ENCODE peak calls at places on chromosomes 1 and 21, in six cellular contexts. One of them, this sample, is unnamed.

GRCh38 chr1:169368406-169368769 is 393 bp downstream of the BLZF1 start:
- DNase-seq in GM13977: no peak
- DNase-seq in AG04450: no peak
- DNase-seq in fibroblast of lung: peak
- DNase-seq in GM12865: peak
- DNase-seq in IMR-90: peak
- DNase-seq in this sample: peak

GRCh38 chr1:100584761-100585745 is 47.1 kb downstream of the GPR88 start:
- DNase-seq in GM13977: no peak
- DNase-seq in AG04450: no peak
- DNase-seq in fibroblast of lung: peak
- DNase-seq in GM12865: no peak
- DNase-seq in IMR-90: peak
- DNase-seq in this sample: no peak

GRCh38 chr1:226882631-226883409 is 12.4 kb downstream of the PSEN2 start:
- DNase-seq in GM13977: peak
- DNase-seq in AG04450: peak
- DNase-seq in fibroblast of lung: peak
- DNase-seq in GM12865: peak
- DNase-seq in IMR-90: peak
- DNase-seq in this sample: no peak

GRCh38 chr1:61585714-61586113 is 139.2 kb downstream of the TM2D1 start:
- DNase-seq in GM13977: no peak
- DNase-seq in AG04450: no peak
- DNase-seq in fibroblast of lung: no peak
- DNase-seq in GM12865: no peak
- DNase-seq in IMR-90: no peak
- DNase-seq in this sample: no peak

GRCh38 chr21:46027855-46028493 is 46.4 kb downstream of the COL6A1 start:
- DNase-seq in GM13977: no peak
- DNase-seq in AG04450: peak
- DNase-seq in fibroblast of lung: peak
- DNase-seq in GM12865: no peak
- DNase-seq in IMR-90: peak
- DNase-seq in this sample: no peak

GRCh38 chr1:65688848-65689247 is 103.8 kb upstream of the PDE4B start:
- DNase-seq in GM13977: no peak
- DNase-seq in AG04450: no peak
- DNase-seq in fibroblast of lung: no peak
- DNase-seq in GM12865: no peak
- DNase-seq in IMR-90: no peak
- DNase-seq in this sample: no peak

GRCh38 chr1:7378346-7379130 is 392.6 kb upstream of the VAMP3 start:
- DNase-seq in GM13977: no peak
- DNase-seq in AG04450: no peak
- DNase-seq in fibroblast of lung: no peak
- DNase-seq in GM12865: no peak
- DNase-seq in IMR-90: no peak
- DNase-seq in this sample: no peak

GRCh38 chr1:12601690-12602632 is 16.0 kb downstream of the DHRS3 start:
- DNase-seq in GM13977: no peak
- DNase-seq in AG04450: no peak
- DNase-seq in fibroblast of lung: peak
- DNase-seq in GM12865: no peak
- DNase-seq in IMR-90: peak
- DNase-seq in this sample: no peak

GRCh38 chr1:18288609-18289219 is 181.1 kb downstream of the IGSF21 start:
- DNase-seq in GM13977: no peak
- DNase-seq in AG04450: no peak
- DNase-seq in fibroblast of lung: no peak
- DNase-seq in GM12865: peak
- DNase-seq in IMR-90: no peak
- DNase-seq in this sample: no peak

GRCh38 chr1:199301472-199301871 is 662.6 kb downstream of the PTPRC start:
- DNase-seq in GM13977: no peak
- DNase-seq in AG04450: no peak
- DNase-seq in fibroblast of lung: no peak
- DNase-seq in GM12865: no peak
- DNase-seq in IMR-90: no peak
- DNase-seq in this sample: no peak

GRCh38 chr1:62924983-62925790 is 141.3 kb downstream of the ATG4C start:
- DNase-seq in GM13977: no peak
- DNase-seq in AG04450: no peak
- DNase-seq in fibroblast of lung: no peak
- DNase-seq in GM12865: no peak
- DNase-seq in IMR-90: no peak
- DNase-seq in this sample: no peak

GRCh38 chr1:184972281-184973055 is 1.8 kb downstream of the NIBAN1 start:
- DNase-seq in GM13977: no peak
- DNase-seq in AG04450: no peak
- DNase-seq in fibroblast of lung: peak
- DNase-seq in GM12865: no peak
- DNase-seq in IMR-90: peak
- DNase-seq in this sample: no peak

GRCh38 chr21:29938968-29939858 is 583 bp downstream of the GRIK1 start:
- DNase-seq in GM13977: no peak
- DNase-seq in AG04450: no peak
- DNase-seq in fibroblast of lung: peak
- DNase-seq in GM12865: no peak
- DNase-seq in IMR-90: no peak
- DNase-seq in this sample: no peak

DNA sequence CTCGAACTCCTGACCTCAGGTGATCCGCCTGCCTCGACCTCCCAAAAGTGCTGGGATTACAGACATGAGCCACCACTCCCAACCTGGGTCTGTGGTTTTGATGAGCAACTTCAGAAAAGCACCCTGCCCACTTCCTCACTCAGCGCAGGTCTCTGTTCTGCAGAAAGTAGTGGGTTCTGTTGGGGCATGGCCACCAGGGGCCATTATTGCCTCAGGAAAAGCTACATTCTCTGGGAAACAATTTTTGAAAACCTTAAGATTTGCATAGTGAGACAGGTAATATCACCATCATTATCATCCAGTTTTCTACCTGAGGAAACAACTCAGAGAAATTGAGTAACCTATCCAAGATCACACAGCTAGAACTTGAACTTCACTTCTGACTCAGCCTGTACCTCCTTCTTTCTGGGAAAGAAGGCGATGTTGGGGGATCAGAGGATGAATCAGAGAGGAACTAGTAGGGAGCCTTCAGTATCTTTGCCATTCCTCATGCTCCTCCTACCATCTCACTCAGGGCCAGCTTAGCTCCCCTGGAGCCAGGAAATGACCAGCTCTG is 7.1 kb upstream of the NES start:
- DNase-seq in GM13977: no peak
- DNase-seq in AG04450: no peak
- DNase-seq in fibroblast of lung: peak
- DNase-seq in GM12865: peak
- DNase-seq in IMR-90: peak
- DNase-seq in this sample: no peak
- TF ChIP-seq CTCF in GM13977: no peak
- TF ChIP-seq CTCF in AG04450: peak
- TF ChIP-seq CTCF in fibroblast of lung: no peak
- TF ChIP-seq CTCF in GM12865: peak
- TF ChIP-seq CTCF in IMR-90: no peak
- TF ChIP-seq CTCF in this sample: no peak

DNA sequence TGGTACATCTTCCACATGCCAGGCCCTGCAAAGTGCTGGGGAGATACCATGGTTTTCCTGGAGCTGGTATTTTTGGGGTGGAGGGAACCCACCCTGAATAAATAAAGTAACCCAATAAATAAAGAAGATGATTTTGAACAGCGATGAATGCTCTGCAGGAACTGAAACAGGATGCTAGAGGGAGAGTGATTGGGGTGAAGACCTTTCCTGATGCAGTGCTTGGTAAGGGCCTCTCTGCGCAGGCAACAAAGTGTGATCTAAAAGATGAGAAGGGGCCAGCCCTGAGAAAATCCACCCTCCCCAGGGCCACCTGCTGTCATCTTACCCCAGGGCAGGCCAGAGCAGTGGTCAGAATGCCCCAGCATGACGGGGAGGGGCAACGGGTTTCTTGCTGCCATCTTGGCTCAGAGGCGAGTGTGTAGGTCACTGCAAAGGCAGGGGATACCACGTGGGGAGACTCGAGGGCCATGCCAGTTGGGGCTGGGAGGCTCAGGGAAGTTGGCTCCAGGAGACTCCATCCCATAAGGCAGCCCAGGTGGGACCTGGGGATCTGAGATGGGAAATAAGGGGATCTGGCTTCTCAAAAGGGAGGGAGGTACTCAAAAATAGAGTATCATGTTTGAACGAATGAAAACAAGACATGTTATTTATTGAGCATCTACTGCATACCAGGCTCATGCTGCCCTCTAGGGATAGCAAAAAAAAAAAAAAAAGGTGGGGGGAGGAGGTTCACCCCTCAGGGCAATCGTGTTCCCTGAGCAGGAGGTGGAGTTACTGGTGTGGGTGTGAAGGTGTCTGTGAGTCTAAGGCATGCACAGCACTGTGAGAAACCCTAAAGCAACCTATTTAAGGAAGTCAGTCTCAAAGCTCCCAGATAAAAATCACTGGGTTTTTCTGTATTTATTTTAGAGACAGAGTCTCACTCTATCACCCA is 2.8 kb downstream of the SRARP start:
- DNase-seq in GM13977: peak
- DNase-seq in AG04450: no peak
- DNase-seq in fibroblast of lung: peak
- DNase-seq in GM12865: peak
- DNase-seq in IMR-90: peak
- DNase-seq in this sample: no peak
- TF ChIP-seq CTCF in GM13977: peak
- TF ChIP-seq CTCF in AG04450: no peak
- TF ChIP-seq CTCF in fibroblast of lung: peak
- TF ChIP-seq CTCF in GM12865: no peak
- TF ChIP-seq CTCF in IMR-90: peak
- TF ChIP-seq CTCF in this sample: no peak

GRCh38 chr1:3533051-3534048 is 78.0 kb downstream of the MEGF6 start:
- DNase-seq in GM13977: no peak
- DNase-seq in AG04450: no peak
- DNase-seq in fibroblast of lung: no peak
- DNase-seq in GM12865: no peak
- DNase-seq in IMR-90: no peak
- DNase-seq in this sample: no peak
- TF ChIP-seq CTCF in GM13977: no peak
- TF ChIP-seq CTCF in AG04450: no peak
- TF ChIP-seq CTCF in fibroblast of lung: no peak
- TF ChIP-seq CTCF in GM12865: no peak
- TF ChIP-seq CTCF in IMR-90: peak
- TF ChIP-seq CTCF in this sample: no peak

DNA sequence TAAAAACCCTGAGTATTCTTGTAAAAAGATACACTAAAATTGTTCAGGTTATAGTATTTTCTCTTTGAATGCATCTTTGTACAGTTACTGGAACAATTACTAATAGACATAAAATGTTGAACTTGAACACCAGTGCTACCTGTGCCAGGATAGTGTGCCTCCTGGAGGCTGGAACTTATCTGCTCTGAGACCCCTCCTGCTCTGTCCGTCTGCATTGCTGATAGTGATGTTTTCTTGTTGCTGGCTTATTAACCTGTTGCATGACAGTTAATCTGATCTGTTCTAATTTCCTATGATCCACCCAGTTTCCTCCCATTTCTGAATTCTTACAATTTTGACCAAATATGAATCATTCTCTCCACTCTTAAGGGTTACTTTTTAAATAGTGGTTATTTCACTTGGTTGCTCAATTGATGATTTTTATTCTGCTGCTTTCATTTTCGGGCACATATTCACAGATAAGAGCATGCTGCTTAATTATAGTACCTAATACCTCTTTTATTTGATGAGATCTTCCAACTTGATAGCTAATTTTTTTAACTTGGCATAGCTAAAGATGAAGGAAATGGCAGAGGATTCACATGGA is 101.4 kb downstream of the CC2D1B start:
- DNase-seq in GM13977: no peak
- DNase-seq in AG04450: no peak
- DNase-seq in fibroblast of lung: peak
- DNase-seq in GM12865: no peak
- DNase-seq in IMR-90: no peak
- DNase-seq in this sample: no peak
- TF ChIP-seq CTCF in GM13977: no peak
- TF ChIP-seq CTCF in AG04450: peak
- TF ChIP-seq CTCF in fibroblast of lung: no peak
- TF ChIP-seq CTCF in GM12865: no peak
- TF ChIP-seq CTCF in IMR-90: no peak
- TF ChIP-seq CTCF in this sample: no peak

GRCh38 chr1:156582388-156583022 is 3.0 kb downstream of the TTC24 start:
- DNase-seq in GM13977: no peak
- DNase-seq in AG04450: no peak
- DNase-seq in fibroblast of lung: no peak
- DNase-seq in GM12865: peak
- DNase-seq in IMR-90: no peak
- DNase-seq in this sample: no peak

GRCh38 chr1:156586892-156587477 is 4.6 kb upstream of the NAXE start:
- DNase-seq in GM13977: no peak
- DNase-seq in AG04450: no peak
- DNase-seq in fibroblast of lung: no peak
- DNase-seq in GM12865: no peak
- DNase-seq in IMR-90: no peak
- DNase-seq in this sample: no peak

GRCh38 chr1:156583821-156584622 is 4.5 kb downstream of the TTC24 start:
- DNase-seq in GM13977: peak
- DNase-seq in AG04450: peak
- DNase-seq in fibroblast of lung: peak
- DNase-seq in GM12865: peak
- DNase-seq in IMR-90: peak
- DNase-seq in this sample: no peak

GRCh38 chr1:156586323-156586722 is 5.3 kb upstream of the NAXE start:
- DNase-seq in GM13977: no peak
- DNase-seq in AG04450: no peak
- DNase-seq in fibroblast of lung: no peak
- DNase-seq in GM12865: no peak
- DNase-seq in IMR-90: no peak
- DNase-seq in this sample: no peak

DNA sequence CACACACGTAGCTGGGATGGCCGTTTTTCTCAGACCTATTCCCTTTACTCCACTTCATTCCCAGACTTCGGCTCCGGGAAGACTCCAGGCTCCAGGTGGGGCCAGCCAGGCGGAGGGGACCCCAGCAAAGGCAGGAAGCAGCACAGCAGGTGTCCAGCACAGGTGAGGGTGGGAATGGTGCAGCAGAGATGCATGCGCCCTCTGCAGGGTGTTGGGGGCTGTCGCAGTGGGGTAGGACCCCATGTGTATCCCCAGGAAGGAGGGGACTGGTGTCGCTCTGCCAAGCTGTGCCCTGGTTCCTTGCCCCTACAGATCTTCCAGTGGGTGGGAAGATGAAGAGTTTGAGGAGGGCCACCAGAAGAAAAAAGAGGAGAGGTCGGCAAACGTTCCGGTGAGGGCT is 5.3 kb downstream of the TTC24 start:
- DNase-seq in GM13977: no peak
- DNase-seq in AG04450: no peak
- DNase-seq in fibroblast of lung: no peak
- DNase-seq in GM12865: peak
- DNase-seq in IMR-90: no peak
- DNase-seq in this sample: no peak
- TF ChIP-seq CTCF in GM13977: peak
- TF ChIP-seq CTCF in AG04450: peak
- TF ChIP-seq CTCF in fibroblast of lung: no peak
- TF ChIP-seq CTCF in GM12865: peak
- TF ChIP-seq CTCF in IMR-90: peak
- TF ChIP-seq CTCF in this sample: no peak

GRCh38 chr1:239058190-239058589 is 328.2 kb upstream of the CHRM3 start:
- DNase-seq in GM13977: no peak
- DNase-seq in AG04450: no peak
- DNase-seq in fibroblast of lung: no peak
- DNase-seq in GM12865: no peak
- DNase-seq in IMR-90: no peak
- DNase-seq in this sample: no peak
- TF ChIP-seq CTCF in GM13977: no peak
- TF ChIP-seq CTCF in AG04450: no peak
- TF ChIP-seq CTCF in fibroblast of lung: no peak
- TF ChIP-seq CTCF in GM12865: no peak
- TF ChIP-seq CTCF in IMR-90: no peak
- TF ChIP-seq CTCF in this sample: no peak